ENCODE peak calls at places on chromosomes 12 and 14, in ten cellular contexts. One of them, this sample, is unnamed. For H3K9me3, the result is how much of the 10 kb centered on the place peaks cover.

GRCh38 chr14:71714225-71714624 is 218.0 kb upstream of the RGS6 start:
- DNase-seq in right cardiac atrium: no peak
- DNase-seq in CD8-positive, alpha-beta T cell: no peak
- DNase-seq in endodermal cell: no peak
- DNase-seq in uterus: no peak
- DNase-seq in heart left ventricle: no peak
- DNase-seq in stomach: no peak
- DNase-seq in HCT116: no peak
- DNase-seq in AG04450: no peak
- DNase-seq in IMR-90: peak
- DNase-seq in this sample: no peak

GRCh38 chr12:8145754-8146415 is 10.9 kb upstream of the ZNF705A start:
- DNase-seq in right cardiac atrium: peak
- DNase-seq in heart left ventricle: peak
- DNase-seq in AG04450: peak
- DNase-seq in stomach: no peak
- DNase-seq in CD8-positive, alpha-beta T cell: no peak
- DNase-seq in uterus: peak
- DNase-seq in endodermal cell: peak
- DNase-seq in IMR-90: peak
- DNase-seq in HCT116: no peak
- DNase-seq in this sample: no peak

GRCh38 chr14:71651228-71651627 is 281.0 kb upstream of the RGS6 start:
- DNase-seq in right cardiac atrium: no peak
- DNase-seq in heart left ventricle: no peak
- DNase-seq in IMR-90: peak
- DNase-seq in CD8-positive, alpha-beta T cell: no peak
- DNase-seq in AG04450: peak
- DNase-seq in endodermal cell: no peak
- DNase-seq in stomach: no peak
- DNase-seq in uterus: no peak
- DNase-seq in HCT116: no peak
- DNase-seq in this sample: no peak

GRCh38 chr12:110370732-110371141 is 32.8 kb downstream of the ANAPC7 start:
- DNase-seq in stomach: no peak
- DNase-seq in endodermal cell: peak
- DNase-seq in IMR-90: no peak
- DNase-seq in CD8-positive, alpha-beta T cell: no peak
- DNase-seq in heart left ventricle: no peak
- DNase-seq in AG04450: no peak
- DNase-seq in HCT116: no peak
- DNase-seq in right cardiac atrium: no peak
- DNase-seq in uterus: no peak
- DNase-seq in this sample: no peak

GRCh38 chr12:93427779-93428564 is 13.8 kb downstream of the UBE2N start:
- DNase-seq in HCT116: no peak
- DNase-seq in CD8-positive, alpha-beta T cell: no peak
- DNase-seq in IMR-90: peak
- DNase-seq in stomach: no peak
- DNase-seq in heart left ventricle: no peak
- DNase-seq in AG04450: peak
- DNase-seq in right cardiac atrium: no peak
- DNase-seq in endodermal cell: no peak
- DNase-seq in uterus: no peak
- DNase-seq in this sample: no peak

GRCh38 chr12:130655010-130655409 is 61.1 kb downstream of the RIMBP2 start:
- DNase-seq in IMR-90: no peak
- DNase-seq in uterus: no peak
- DNase-seq in HCT116: no peak
- DNase-seq in stomach: no peak
- DNase-seq in endodermal cell: no peak
- DNase-seq in CD8-positive, alpha-beta T cell: no peak
- DNase-seq in right cardiac atrium: no peak
- DNase-seq in heart left ventricle: no peak
- DNase-seq in AG04450: no peak
- DNase-seq in this sample: no peak

GRCh38 chr12:21759737-21760136 is 14.8 kb downstream of the KCNJ8 start:
- DNase-seq in stomach: no peak
- DNase-seq in uterus: no peak
- DNase-seq in AG04450: no peak
- DNase-seq in CD8-positive, alpha-beta T cell: no peak
- DNase-seq in HCT116: no peak
- DNase-seq in right cardiac atrium: no peak
- DNase-seq in heart left ventricle: no peak
- DNase-seq in IMR-90: no peak
- DNase-seq in endodermal cell: no peak
- DNase-seq in this sample: no peak

GRCh38 chr12:62933871-62934798 is 815 bp downstream of the PPM1H start:
- DNase-seq in right cardiac atrium: peak
- DNase-seq in HCT116: no peak
- DNase-seq in uterus: peak
- DNase-seq in CD8-positive, alpha-beta T cell: no peak
- DNase-seq in AG04450: no peak
- DNase-seq in IMR-90: peak
- DNase-seq in heart left ventricle: peak
- DNase-seq in endodermal cell: peak
- DNase-seq in stomach: peak
- DNase-seq in this sample: no peak

GRCh38 chr12:46404225-46404631 is 31.7 kb upstream of the SLC38A2 start:
- DNase-seq in HCT116: no peak
- DNase-seq in IMR-90: peak
- DNase-seq in right cardiac atrium: no peak
- DNase-seq in endodermal cell: no peak
- DNase-seq in AG04450: no peak
- DNase-seq in uterus: no peak
- DNase-seq in CD8-positive, alpha-beta T cell: no peak
- DNase-seq in heart left ventricle: no peak
- DNase-seq in stomach: no peak
- DNase-seq in this sample: no peak

GRCh38 chr12:44000309-44000952 is 164.6 kb downstream of the TMEM117 start:
- DNase-seq in CD8-positive, alpha-beta T cell: peak
- DNase-seq in uterus: no peak
- DNase-seq in stomach: no peak
- DNase-seq in heart left ventricle: no peak
- DNase-seq in IMR-90: peak
- DNase-seq in right cardiac atrium: no peak
- DNase-seq in AG04450: peak
- DNase-seq in HCT116: peak
- DNase-seq in endodermal cell: peak
- DNase-seq in this sample: no peak

GRCh38 chr14:70567791-70568190 is 32.7 kb downstream of the MED6 start:
- DNase-seq in right cardiac atrium: no peak
- DNase-seq in endodermal cell: peak
- DNase-seq in AG04450: peak
- DNase-seq in heart left ventricle: no peak
- DNase-seq in HCT116: peak
- DNase-seq in IMR-90: peak
- DNase-seq in uterus: no peak
- DNase-seq in CD8-positive, alpha-beta T cell: no peak
- DNase-seq in stomach: no peak
- DNase-seq in this sample: no peak

GRCh38 chr12:109757671-109758265 is 44.1 kb downstream of the FAM222A start:
- DNase-seq in CD8-positive, alpha-beta T cell: no peak
- DNase-seq in endodermal cell: peak
- DNase-seq in right cardiac atrium: no peak
- DNase-seq in HCT116: no peak
- DNase-seq in uterus: no peak
- DNase-seq in stomach: peak
- DNase-seq in IMR-90: no peak
- DNase-seq in AG04450: no peak
- DNase-seq in heart left ventricle: no peak
- DNase-seq in this sample: no peak

GRCh38 chr12:131102493-131102931 is 148.8 kb downstream of the ADGRD1 start:
- DNase-seq in IMR-90: no peak
- DNase-seq in AG04450: no peak
- DNase-seq in HCT116: no peak
- DNase-seq in right cardiac atrium: no peak
- DNase-seq in uterus: no peak
- DNase-seq in endodermal cell: peak
- DNase-seq in CD8-positive, alpha-beta T cell: no peak
- DNase-seq in stomach: peak
- DNase-seq in heart left ventricle: no peak
- DNase-seq in this sample: no peak

GRCh38 chr12:1833596-1834028 is 13.2 kb downstream of the LRTM2 start:
- DNase-seq in AG04450: no peak
- DNase-seq in uterus: no peak
- DNase-seq in CD8-positive, alpha-beta T cell: no peak
- DNase-seq in endodermal cell: no peak
- DNase-seq in IMR-90: no peak
- DNase-seq in heart left ventricle: peak
- DNase-seq in HCT116: no peak
- DNase-seq in right cardiac atrium: peak
- DNase-seq in stomach: no peak
- DNase-seq in this sample: no peak
- H3K9me3 ChIP-seq in AG04450: under half
- H3K9me3 ChIP-seq in uterus: under half
- H3K9me3 ChIP-seq in CD8-positive, alpha-beta T cell: under half
- H3K9me3 ChIP-seq in endodermal cell: under half
- H3K9me3 ChIP-seq in IMR-90: under half
- H3K9me3 ChIP-seq in heart left ventricle: under half
- H3K9me3 ChIP-seq in HCT116: under half
- H3K9me3 ChIP-seq in right cardiac atrium: under half
- H3K9me3 ChIP-seq in stomach: under half
- H3K9me3 ChIP-seq in this sample: under half

GRCh38 chr14:102697125-102697900 is 79.9 kb upstream of the TRAF3 start:
- DNase-seq in HCT116: no peak
- DNase-seq in heart left ventricle: no peak
- DNase-seq in IMR-90: no peak
- DNase-seq in endodermal cell: no peak
- DNase-seq in stomach: no peak
- DNase-seq in CD8-positive, alpha-beta T cell: no peak
- DNase-seq in right cardiac atrium: no peak
- DNase-seq in AG04450: no peak
- DNase-seq in uterus: no peak
- DNase-seq in this sample: no peak

GRCh38 chr14:102695172-102695569 is 82.1 kb upstream of the TRAF3 start:
- DNase-seq in AG04450: no peak
- DNase-seq in HCT116: no peak
- DNase-seq in uterus: no peak
- DNase-seq in stomach: no peak
- DNase-seq in CD8-positive, alpha-beta T cell: no peak
- DNase-seq in IMR-90: no peak
- DNase-seq in heart left ventricle: no peak
- DNase-seq in endodermal cell: no peak
- DNase-seq in right cardiac atrium: no peak
- DNase-seq in this sample: no peak

GRCh38 chr14:102694530-102695171 is 82.6 kb upstream of the TRAF3 start:
- DNase-seq in HCT116: peak
- DNase-seq in right cardiac atrium: no peak
- DNase-seq in CD8-positive, alpha-beta T cell: peak
- DNase-seq in uterus: peak
- DNase-seq in AG04450: peak
- DNase-seq in heart left ventricle: no peak
- DNase-seq in IMR-90: peak
- DNase-seq in endodermal cell: peak
- DNase-seq in stomach: peak
- DNase-seq in this sample: peak

GRCh38 chr14:102696332-102696731 is 80.9 kb upstream of the TRAF3 start:
- DNase-seq in HCT116: no peak
- DNase-seq in uterus: no peak
- DNase-seq in IMR-90: no peak
- DNase-seq in stomach: no peak
- DNase-seq in right cardiac atrium: no peak
- DNase-seq in CD8-positive, alpha-beta T cell: no peak
- DNase-seq in endodermal cell: no peak
- DNase-seq in AG04450: no peak
- DNase-seq in heart left ventricle: no peak
- DNase-seq in this sample: no peak

GRCh38 chr14:102699416-102700110 is 77.7 kb upstream of the TRAF3 start:
- DNase-seq in HCT116: no peak
- DNase-seq in IMR-90: peak
- DNase-seq in AG04450: no peak
- DNase-seq in stomach: no peak
- DNase-seq in right cardiac atrium: no peak
- DNase-seq in uterus: no peak
- DNase-seq in heart left ventricle: no peak
- DNase-seq in CD8-positive, alpha-beta T cell: no peak
- DNase-seq in endodermal cell: no peak
- DNase-seq in this sample: no peak
- H3K9me3 ChIP-seq in HCT116: under half
- H3K9me3 ChIP-seq in IMR-90: under half
- H3K9me3 ChIP-seq in AG04450: under half
- H3K9me3 ChIP-seq in stomach: under half
- H3K9me3 ChIP-seq in right cardiac atrium: under half
- H3K9me3 ChIP-seq in uterus: under half
- H3K9me3 ChIP-seq in heart left ventricle: under half
- H3K9me3 ChIP-seq in CD8-positive, alpha-beta T cell: under half
- H3K9me3 ChIP-seq in endodermal cell: under half
- H3K9me3 ChIP-seq in this sample: under half

GRCh38 chr14:106204063-106204462 is 677.7 kb downstream of the TMEM121 start:
- DNase-seq in CD8-positive, alpha-beta T cell: no peak
- DNase-seq in HCT116: no peak
- DNase-seq in heart left ventricle: no peak
- DNase-seq in AG04450: no peak
- DNase-seq in IMR-90: no peak
- DNase-seq in right cardiac atrium: no peak
- DNase-seq in uterus: no peak
- DNase-seq in endodermal cell: no peak
- DNase-seq in stomach: no peak
- DNase-seq in this sample: no peak
- H3K9me3 ChIP-seq in CD8-positive, alpha-beta T cell: under half
- H3K9me3 ChIP-seq in HCT116: under half
- H3K9me3 ChIP-seq in heart left ventricle: under half
- H3K9me3 ChIP-seq in AG04450: half or more
- H3K9me3 ChIP-seq in IMR-90: under half
- H3K9me3 ChIP-seq in right cardiac atrium: under half
- H3K9me3 ChIP-seq in uterus: under half
- H3K9me3 ChIP-seq in endodermal cell: half or more
- H3K9me3 ChIP-seq in stomach: under half
- H3K9me3 ChIP-seq in this sample: under half

GRCh38 chr14:29462772-29463171 is 464.9 kb downstream of the PRKD1 start:
- DNase-seq in uterus: no peak
- DNase-seq in HCT116: no peak
- DNase-seq in heart left ventricle: no peak
- DNase-seq in IMR-90: no peak
- DNase-seq in stomach: no peak
- DNase-seq in AG04450: no peak
- DNase-seq in right cardiac atrium: no peak
- DNase-seq in endodermal cell: no peak
- DNase-seq in CD8-positive, alpha-beta T cell: no peak
- DNase-seq in this sample: no peak
- H3K9me3 ChIP-seq in uterus: under half
- H3K9me3 ChIP-seq in HCT116: under half
- H3K9me3 ChIP-seq in heart left ventricle: under half
- H3K9me3 ChIP-seq in IMR-90: under half
- H3K9me3 ChIP-seq in stomach: under half
- H3K9me3 ChIP-seq in AG04450: under half
- H3K9me3 ChIP-seq in right cardiac atrium: under half
- H3K9me3 ChIP-seq in endodermal cell: under half
- H3K9me3 ChIP-seq in CD8-positive, alpha-beta T cell: under half
- H3K9me3 ChIP-seq in this sample: under half

GRCh38 chr12:115213118-115213517 is 529.1 kb upstream of the TBX3 start:
- DNase-seq in IMR-90: no peak
- DNase-seq in stomach: no peak
- DNase-seq in CD8-positive, alpha-beta T cell: no peak
- DNase-seq in right cardiac atrium: no peak
- DNase-seq in AG04450: no peak
- DNase-seq in uterus: no peak
- DNase-seq in endodermal cell: no peak
- DNase-seq in heart left ventricle: no peak
- DNase-seq in HCT116: no peak
- DNase-seq in this sample: no peak
- H3K9me3 ChIP-seq in IMR-90: under half
- H3K9me3 ChIP-seq in stomach: under half
- H3K9me3 ChIP-seq in CD8-positive, alpha-beta T cell: under half
- H3K9me3 ChIP-seq in right cardiac atrium: under half
- H3K9me3 ChIP-seq in AG04450: under half
- H3K9me3 ChIP-seq in uterus: under half
- H3K9me3 ChIP-seq in endodermal cell: under half
- H3K9me3 ChIP-seq in heart left ventricle: under half
- H3K9me3 ChIP-seq in HCT116: under half
- H3K9me3 ChIP-seq in this sample: under half

This sample was measured in CD4-positive, alpha-beta T cell.